ENCODE peak calls at places on chromosomes 12 and 14, in seven cellular contexts. V is HCT116, Z is GM23338, N is spleen, F is transverse colon, H is stomach, A is GM12878. O is an unnamed sample.

GRCh38 chr12:107356937-107357295 is 263.6 kb upstream of the CRY1 start:
- DNase-seq in V (no peak), Z (no peak), N (no peak), F (no peak), H (no peak), A (no peak), O (no peak)

GRCh38 chr12:64666054-64666914 is 56.0 kb downstream of the RASSF3 start:
- DNase-seq in V (no peak), Z (no peak), N (no peak), F (no peak), H (no peak), A (no peak), O (no peak)

GRCh38 chr12:94304566-94305061 is 155.1 kb downstream of the CEP83 start:
- DNase-seq in V (no peak), Z (peak), N (no peak), F (no peak), H (no peak), A (no peak), O (no peak)

GRCh38 chr14:64764641-64765520 is 60.7 kb downstream of the PLEKHG3 start:
- DNase-seq in V (peak), Z (peak), N (peak), F (peak), H (peak), A (no peak), O (peak)

GRCh38 chr12:59181378-59181777 is 261.1 kb upstream of the LRIG3 start:
- DNase-seq in V (no peak), Z (no peak), N (no peak), F (no peak), H (no peak), A (no peak), O (no peak)

GRCh38 chr14:79278798-79279644 is 932.3 kb downstream of the DIO2 start:
- DNase-seq in V (no peak), Z (peak), N (no peak), F (peak), H (peak), A (no peak), O (no peak)

GRCh38 chr12:27013606-27014084 is 539 bp downstream of the TM7SF3 start:
- DNase-seq in V (no peak), Z (peak), N (no peak), F (peak), H (no peak), A (no peak), O (no peak)

GRCh38 chr12:96368687-96369086 is 31.6 kb downstream of the CDK17 start:
- DNase-seq in V (no peak), Z (no peak), N (no peak), F (no peak), H (no peak), A (no peak), O (no peak)

GRCh38 chr12:50788562-50788961 is 24.7 kb downstream of the ATF1 start:
- DNase-seq in V (no peak), Z (no peak), N (no peak), F (no peak), H (no peak), A (no peak), O (no peak)

GRCh38 chr14:37903561-37904191 is 304.0 kb upstream of the SSTR1 start:
- DNase-seq in V (peak), Z (peak), N (no peak), F (no peak), H (no peak), A (no peak), O (peak)

GRCh38 chr12:124651508-124652273 is 84.3 kb upstream of the NCOR2 start:
- DNase-seq in V (no peak), Z (no peak), N (no peak), F (no peak), H (no peak), A (no peak), O (no peak)

GRCh38 chr14:23102801-23103200 is 2.0 kb downstream of the CIROP start:
- DNase-seq in V (no peak), Z (no peak), N (peak), F (no peak), H (no peak), A (no peak), O (no peak)

GRCh38 chr12:19039515-19039914 is 90.0 kb upstream of the PLEKHA5 start:
- DNase-seq in V (no peak), Z (no peak), N (no peak), F (no peak), H (no peak), A (no peak), O (no peak)

GRCh38 chr12:110039085-110039807 is 9.1 kb downstream of the C12orf76 start:
- DNase-seq in V (no peak), Z (peak), N (no peak), F (peak), H (peak), A (no peak), O (no peak)

GRCh38 chr14:51552768-51553426 is 98.8 kb upstream of the FRMD6 start:
- DNase-seq in V (no peak), Z (no peak), N (no peak), F (no peak), H (no peak), A (no peak), O (no peak)

GRCh38 chr14:51554953-51555352 is 96.8 kb upstream of the FRMD6 start:
- DNase-seq in V (no peak), Z (peak), N (no peak), F (no peak), H (no peak), A (no peak), O (no peak)

GRCh38 chr14:51552275-51552674 is 99.4 kb upstream of the FRMD6 start:
- DNase-seq in V (no peak), Z (peak), N (no peak), F (no peak), H (no peak), A (no peak), O (no peak)

GRCh38 chr14:51554339-51554920 is 97.3 kb upstream of the FRMD6 start:
- DNase-seq in V (no peak), Z (no peak), N (no peak), F (no peak), H (no peak), A (no peak), O (no peak)
- TF ChIP-seq POLR2AphosphoS5 in V (no peak), Z (no peak), N (no peak), F (no peak), H (no peak), A (no peak), O (no peak)

GRCh38 chr14:56116128-56116900 is 1.9 kb upstream of the PELI2 start:
- DNase-seq in V (no peak), Z (no peak), N (peak), F (no peak), H (no peak), A (no peak), O (no peak)
- TF ChIP-seq POLR2AphosphoS5 in V (no peak), Z (no peak), N (no peak), F (no peak), H (no peak), A (no peak), O (no peak)

GRCh38 chr12:6166808-6167207 is 33.4 kb upstream of the CD9 start:
- DNase-seq in V (no peak), Z (no peak), N (peak), F (no peak), H (no peak), A (no peak), O (no peak)

GRCh38 chr12:6165418-6165817 is 34.8 kb upstream of the CD9 start:
- DNase-seq in V (no peak), Z (no peak), N (no peak), F (no peak), H (no peak), A (no peak), O (no peak)

GRCh38 chr12:6171409-6172015 is 28.7 kb upstream of the CD9 start:
- DNase-seq in V (no peak), Z (no peak), N (no peak), F (no peak), H (no peak), A (no peak), O (no peak)

GRCh38 chr12:6169107-6169440 is 31.1 kb upstream of the CD9 start:
- DNase-seq in V (no peak), Z (no peak), N (peak), F (no peak), H (no peak), A (no peak), O (no peak)

DNA sequence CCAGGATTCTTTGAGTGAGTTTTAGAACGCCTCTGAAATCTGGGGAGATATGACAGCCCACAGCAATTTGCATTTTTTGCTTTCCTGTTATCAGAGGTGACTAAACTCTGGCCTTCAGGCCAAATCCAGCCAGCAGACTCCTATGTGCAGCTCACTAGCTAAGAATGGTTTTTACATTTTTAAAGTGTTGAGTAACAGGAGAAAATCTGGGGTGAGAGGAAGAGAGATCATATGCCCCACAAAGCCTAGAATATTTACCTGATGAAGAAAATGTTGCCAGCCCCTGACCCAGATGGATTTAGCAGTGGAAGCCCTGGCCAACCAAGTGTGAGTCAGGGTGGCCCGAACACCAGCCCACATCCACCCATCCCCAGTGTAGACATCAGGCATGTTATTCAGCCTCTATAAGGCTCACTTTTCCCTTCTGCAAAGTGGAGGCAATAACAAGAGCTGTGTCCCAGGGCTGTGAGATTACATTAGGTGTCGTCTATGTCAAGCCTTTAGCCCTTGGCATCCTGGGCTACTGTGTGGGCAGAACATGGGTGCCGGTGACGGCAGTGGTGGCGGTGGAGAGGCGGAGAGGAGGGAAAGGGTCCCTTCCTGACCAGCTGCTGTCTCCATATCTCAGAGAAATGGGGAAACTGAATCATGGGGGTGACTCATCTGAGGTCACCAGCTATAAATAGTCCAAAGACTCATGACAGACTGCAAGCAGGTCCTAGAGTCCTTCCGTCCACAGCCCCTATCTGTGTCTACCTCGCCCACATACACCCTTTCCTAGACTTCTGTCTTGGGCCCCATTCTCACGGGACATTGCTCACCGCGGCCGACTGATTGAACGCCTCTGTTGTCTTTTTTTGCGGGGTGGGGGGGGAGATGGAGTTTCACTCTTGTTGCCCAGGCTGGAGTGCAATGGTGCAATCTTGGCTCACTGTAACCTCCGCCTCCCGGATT is 32.6 kb upstream of the CD9 start:
- DNase-seq in V (peak), Z (no peak), N (peak), F (peak), H (peak), A (peak), O (peak)
- TF ChIP-seq POLR2AphosphoS5 in V (peak), Z (no peak), N (peak), F (peak), H (peak), A (no peak), O (peak)

DNA sequence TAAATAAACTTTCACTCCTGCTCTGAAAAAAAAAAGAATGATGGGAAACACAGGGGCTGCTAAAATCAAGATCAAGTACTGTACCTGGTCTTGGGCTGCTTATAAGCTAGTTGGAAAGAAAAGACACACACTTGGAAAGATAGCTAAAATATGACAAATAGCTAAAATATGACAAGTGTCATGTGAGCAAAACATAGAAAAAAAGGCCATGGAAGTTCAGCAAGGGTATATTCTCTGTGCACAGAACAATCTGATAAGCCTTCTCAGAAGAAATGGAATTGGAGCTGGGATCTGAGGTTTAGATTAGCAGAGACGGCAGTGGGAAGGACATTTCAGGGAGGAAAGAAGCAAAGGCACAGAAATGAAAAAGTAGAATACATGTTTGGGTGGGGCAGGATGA is 126.2 kb upstream of the PMCH start:
- DNase-seq in V (no peak), Z (no peak), N (no peak), F (no peak), H (no peak), A (no peak), O (no peak)
- TF ChIP-seq POLR2AphosphoS5 in V (no peak), Z (no peak), N (no peak), F (no peak), H (no peak), A (no peak), O (no peak)

GRCh38 chr14:90626550-90626949 is 189.7 kb downstream of the TTC7B start:
- DNase-seq in V (no peak), Z (no peak), N (no peak), F (peak), H (no peak), A (no peak), O (no peak)
- TF ChIP-seq POLR2AphosphoS5 in V (no peak), Z (no peak), N (no peak), F (peak), H (peak), A (no peak), O (no peak)

DNA sequence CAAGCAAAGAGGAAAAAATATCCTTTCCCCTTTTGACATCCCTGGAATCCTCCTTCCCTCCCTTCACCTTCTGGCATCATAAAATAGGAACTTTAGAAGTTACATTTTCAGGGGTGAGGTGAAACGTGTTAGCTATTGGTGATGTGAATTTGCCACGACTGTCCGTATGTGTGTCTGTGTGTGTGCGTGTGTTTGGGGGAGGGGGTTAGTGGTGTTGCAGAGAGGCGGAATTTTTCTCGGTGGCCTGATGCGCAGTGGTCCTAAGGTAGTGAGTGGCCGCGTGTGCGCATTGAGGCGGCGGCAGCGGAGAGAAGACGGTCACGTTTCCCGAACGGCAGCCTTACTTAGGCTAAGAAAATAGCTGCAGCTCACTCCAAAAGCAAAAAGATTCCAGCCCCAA is 4.5 kb downstream of the FLRT2 start:
- DNase-seq in V (no peak), Z (peak), N (no peak), F (no peak), H (no peak), A (no peak), O (no peak)
- TF ChIP-seq POLR2AphosphoS5 in V (no peak), Z (no peak), N (no peak), F (no peak), H (no peak), A (no peak), O (no peak)

DNA sequence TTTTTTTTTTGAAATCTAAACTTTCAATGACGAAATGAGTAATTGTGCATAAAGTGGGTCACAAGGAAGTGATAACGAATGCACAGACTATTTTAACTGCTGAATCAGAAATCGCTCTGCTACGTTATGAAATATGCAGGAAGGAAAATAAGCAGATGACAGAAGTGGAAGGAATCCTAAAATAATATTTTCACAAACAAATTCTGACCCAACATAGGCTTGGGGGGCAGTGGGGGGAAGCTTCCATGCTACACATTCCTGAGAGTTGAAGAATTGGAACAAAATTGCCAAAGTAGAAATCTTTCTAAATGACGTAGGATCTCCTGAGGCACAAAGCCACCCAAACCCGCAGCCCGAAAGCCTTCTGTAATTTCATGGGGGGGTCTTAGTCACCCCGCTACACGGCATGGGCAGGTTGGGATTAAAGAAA is 89.7 kb downstream of the ARF6 start:
- DNase-seq in V (no peak), Z (no peak), N (no peak), F (no peak), H (no peak), A (no peak), O (no peak)
- TF ChIP-seq POLR2AphosphoS5 in V (no peak), Z (no peak), N (no peak), F (no peak), H (no peak), A (no peak), O (no peak)

GRCh38 chr12:21634245-21634644 is 23.4 kb downstream of the LDHB start:
- DNase-seq in V (no peak), Z (no peak), N (no peak), F (no peak), H (no peak), A (no peak), O (no peak)

GRCh38 chr12:21642707-21643389 is 14.8 kb downstream of the LDHB start:
- DNase-seq in V (no peak), Z (no peak), N (no peak), F (no peak), H (no peak), A (no peak), O (no peak)

GRCh38 chr12:21643758-21644157 is 13.9 kb downstream of the LDHB start:
- DNase-seq in V (no peak), Z (no peak), N (no peak), F (no peak), H (no peak), A (no peak), O (no peak)

GRCh38 chr12:21637985-21638891 is 19.4 kb downstream of the LDHB start:
- DNase-seq in V (no peak), Z (no peak), N (no peak), F (no peak), H (no peak), A (no peak), O (no peak)
- TF ChIP-seq POLR2AphosphoS5 in V (no peak), Z (no peak), N (no peak), F (no peak), H (peak), A (no peak), O (no peak)

GRCh38 chr12:12999276-12999958 is 648 bp downstream of the HEBP1 start:
- DNase-seq in V (no peak), Z (peak), N (no peak), F (peak), H (no peak), A (no peak), O (no peak)

GRCh38 chr12:13000616-13000934 is 510 bp upstream of the HEBP1 start:
- DNase-seq in V (peak), Z (peak), N (no peak), F (no peak), H (no peak), A (no peak), O (no peak)

GRCh38 chr12:13000935-13001724 is 1.1 kb upstream of the HEBP1 start:
- DNase-seq in V (peak), Z (peak), N (peak), F (peak), H (peak), A (no peak), O (no peak)

GRCh38 chr12:13001725-13002040 is 1.6 kb upstream of the HEBP1 start:
- DNase-seq in V (no peak), Z (no peak), N (no peak), F (no peak), H (no peak), A (no peak), O (no peak)

GRCh38 chr12:12999959-13000615 is at the start of gene HEBP1:
- DNase-seq in V (peak), Z (peak), N (peak), F (peak), H (peak), A (peak), O (peak)
- TF ChIP-seq POLR2AphosphoS5 in V (peak), Z (peak), N (peak), F (peak), H (peak), A (no peak), O (peak)